ENCODE peak calls at places on chromosomes 7 and 10, in four cellular contexts. One of them, this sample, is unnamed.
A peak's percentile ranks its signal among the peaks of the same experiment; 100 is the strongest.

GRCh38 chr7:151696738-151697514 is 177.2 kb upstream of the RHEB start:
- DNase-seq in fibroblast of lung: peak; percentile 29
- DNase-seq in left lung: peak; percentile 53
- DNase-seq in neural crest cell: no peak
- DNase-seq in this sample: no peak

GRCh38 chr7:103752995-103753394 is 236.5 kb downstream of the RELN start:
- DNase-seq in fibroblast of lung: peak; percentile 3
- DNase-seq in left lung: no peak
- DNase-seq in neural crest cell: no peak
- DNase-seq in this sample: no peak

GRCh38 chr7:20440472-20441105 is 109.9 kb downstream of the ITGB8 start:
- DNase-seq in fibroblast of lung: peak; percentile 20
- DNase-seq in left lung: no peak
- DNase-seq in neural crest cell: peak; percentile 25
- DNase-seq in this sample: no peak

GRCh38 chr10:62081322-62081945 is 179.9 kb downstream of the ARID5B start:
- DNase-seq in fibroblast of lung: peak; percentile 26
- DNase-seq in left lung: no peak
- DNase-seq in neural crest cell: no peak
- DNase-seq in this sample: no peak

GRCh38 chr10:77041636-77042258 is 595.9 kb downstream of the KCNMA1 start:
- DNase-seq in fibroblast of lung: no peak
- DNase-seq in left lung: no peak
- DNase-seq in neural crest cell: no peak
- DNase-seq in this sample: peak; percentile 44

GRCh38 chr10:133422821-133423771 is 1.3 kb downstream of the SPRN start:
- DNase-seq in fibroblast of lung: no peak
- DNase-seq in left lung: peak; percentile 61
- DNase-seq in neural crest cell: no peak
- DNase-seq in this sample: no peak

GRCh38 chr7:149048805-149049204 is 20.5 kb upstream of the PDIA4 start:
- DNase-seq in fibroblast of lung: no peak
- DNase-seq in left lung: no peak
- DNase-seq in neural crest cell: no peak
- DNase-seq in this sample: no peak

GRCh38 chr7:24751484-24751883 is 5.8 kb downstream of the GSDME start:
- DNase-seq in fibroblast of lung: peak; percentile 66
- DNase-seq in left lung: no peak
- DNase-seq in neural crest cell: no peak
- DNase-seq in this sample: no peak

GRCh38 chr7:66013938-66014337 is 31.9 kb upstream of the GUSB start:
- DNase-seq in fibroblast of lung: peak; percentile 50
- DNase-seq in left lung: no peak
- DNase-seq in neural crest cell: no peak
- DNase-seq in this sample: no peak

GRCh38 chr10:71761541-71762113 is 11.7 kb downstream of the VSIR start:
- DNase-seq in fibroblast of lung: no peak
- DNase-seq in left lung: no peak
- DNase-seq in neural crest cell: no peak
- DNase-seq in this sample: no peak

GRCh38 chr10:102016416-102016815 is 39.6 kb downstream of the ARMH3 start:
- DNase-seq in fibroblast of lung: no peak
- DNase-seq in left lung: no peak
- DNase-seq in neural crest cell: no peak
- DNase-seq in this sample: no peak

GRCh38 chr10:119431768-119432135 is 110.8 kb downstream of the RGS10 start:
- DNase-seq in fibroblast of lung: no peak
- DNase-seq in left lung: no peak
- DNase-seq in neural crest cell: no peak
- DNase-seq in this sample: no peak

GRCh38 chr10:9230625-9231024 is 1176.1 kb downstream of the GATA3 start:
- DNase-seq in fibroblast of lung: no peak
- DNase-seq in left lung: no peak
- DNase-seq in neural crest cell: no peak
- DNase-seq in this sample: no peak

GRCh38 chr7:4103352-4104091 is 578.6 kb upstream of the FOXK1 start:
- DNase-seq in fibroblast of lung: peak; percentile 73
- DNase-seq in left lung: no peak
- DNase-seq in neural crest cell: no peak
- DNase-seq in this sample: no peak
- TF ChIP-seq CTCF in fibroblast of lung: no peak
- TF ChIP-seq CTCF in left lung: no peak
- TF ChIP-seq CTCF in neural crest cell: peak; percentile 50
- TF ChIP-seq CTCF in this sample: no peak

DNA sequence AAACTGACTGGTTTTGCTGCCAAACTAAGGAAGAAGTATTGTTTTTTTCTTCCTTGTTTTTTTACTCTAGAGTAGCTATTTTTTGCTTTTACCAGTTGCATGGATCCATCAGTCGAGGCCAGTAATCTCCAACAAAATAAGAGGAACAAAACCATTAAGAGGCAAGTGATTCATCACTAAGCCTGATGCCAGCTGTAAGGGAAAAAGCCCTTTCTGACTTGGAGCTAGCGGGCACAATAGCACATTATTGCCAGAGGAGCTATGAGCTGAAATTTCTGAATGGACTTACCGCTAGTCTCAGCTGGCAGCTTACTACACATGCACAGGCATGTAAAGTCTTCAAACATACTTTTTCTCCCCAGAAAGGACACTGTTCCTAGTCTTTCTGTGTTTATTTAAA is 41.6 kb upstream of the PTPRZ1 start:
- DNase-seq in fibroblast of lung: peak; percentile 17
- DNase-seq in left lung: no peak
- DNase-seq in neural crest cell: no peak
- DNase-seq in this sample: no peak
- TF ChIP-seq CTCF in fibroblast of lung: no peak
- TF ChIP-seq CTCF in left lung: no peak
- TF ChIP-seq CTCF in neural crest cell: no peak
- TF ChIP-seq CTCF in this sample: no peak

GRCh38 chr7:112086496-112087254 is 119.5 kb downstream of the DOCK4 start:
- DNase-seq in fibroblast of lung: no peak
- DNase-seq in left lung: no peak
- DNase-seq in neural crest cell: no peak
- DNase-seq in this sample: no peak
- TF ChIP-seq CTCF in fibroblast of lung: no peak
- TF ChIP-seq CTCF in left lung: no peak
- TF ChIP-seq CTCF in neural crest cell: no peak
- TF ChIP-seq CTCF in this sample: no peak

GRCh38 chr10:125159932-125160855 is at the start of gene CTBP2:
- DNase-seq in fibroblast of lung: peak; percentile 54
- DNase-seq in left lung: peak; percentile 89
- DNase-seq in neural crest cell: peak; percentile 52
- DNase-seq in this sample: no peak

GRCh38 chr10:125157473-125157865 is 2.9 kb downstream of the CTBP2 start:
- DNase-seq in fibroblast of lung: no peak
- DNase-seq in left lung: no peak
- DNase-seq in neural crest cell: no peak
- DNase-seq in this sample: no peak

GRCh38 chr10:125159486-125159931 is 854 bp downstream of the CTBP2 start:
- DNase-seq in fibroblast of lung: no peak
- DNase-seq in left lung: peak; percentile 88
- DNase-seq in neural crest cell: no peak
- DNase-seq in this sample: no peak

GRCh38 chr10:125156739-125157472 is 3.5 kb downstream of the CTBP2 start:
- DNase-seq in fibroblast of lung: no peak
- DNase-seq in left lung: no peak
- DNase-seq in neural crest cell: no peak
- DNase-seq in this sample: no peak

GRCh38 chr10:125158528-125159485 is 1.6 kb downstream of the CTBP2 start:
- DNase-seq in fibroblast of lung: peak; percentile 56
- DNase-seq in left lung: peak; percentile 91
- DNase-seq in neural crest cell: no peak
- DNase-seq in this sample: no peak
- TF ChIP-seq CTCF in fibroblast of lung: no peak
- TF ChIP-seq CTCF in left lung: no peak
- TF ChIP-seq CTCF in neural crest cell: peak; percentile 18
- TF ChIP-seq CTCF in this sample: no peak

DNA sequence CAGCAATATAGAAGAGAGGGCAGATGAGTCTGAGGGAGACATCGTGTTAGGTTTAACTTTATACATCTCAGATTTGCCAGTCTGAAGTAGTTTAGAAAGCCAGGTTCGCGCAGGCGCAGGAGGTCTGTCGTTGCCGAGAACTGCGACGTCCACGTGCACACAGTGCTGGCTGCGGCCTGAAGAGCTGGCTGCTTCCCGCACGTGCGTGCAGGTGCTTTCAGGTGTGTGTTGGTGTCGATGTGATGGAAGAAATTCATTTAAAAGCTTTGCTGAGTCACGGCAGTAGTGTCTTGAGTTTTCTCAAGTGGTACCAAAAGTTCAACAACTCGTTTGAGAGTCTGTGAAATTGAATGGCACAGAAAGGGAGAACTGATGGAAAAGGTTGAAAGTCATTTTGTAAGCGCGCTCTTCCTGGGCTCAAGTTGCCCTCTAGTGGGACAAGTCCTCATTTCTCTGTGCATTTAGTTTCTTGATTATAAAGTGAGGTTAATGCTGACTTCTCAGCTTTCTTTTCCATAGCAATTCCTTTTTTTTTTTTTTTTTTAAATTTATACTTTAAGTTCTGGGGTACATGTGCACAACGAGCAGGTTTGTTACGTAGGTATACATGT is 18.7 kb downstream of the WDR37 start:
- DNase-seq in fibroblast of lung: no peak
- DNase-seq in left lung: peak; percentile 86
- DNase-seq in neural crest cell: no peak
- DNase-seq in this sample: no peak
- TF ChIP-seq CTCF in fibroblast of lung: no peak
- TF ChIP-seq CTCF in left lung: peak; percentile 19
- TF ChIP-seq CTCF in neural crest cell: peak; percentile 44
- TF ChIP-seq CTCF in this sample: peak; percentile 34

DNA sequence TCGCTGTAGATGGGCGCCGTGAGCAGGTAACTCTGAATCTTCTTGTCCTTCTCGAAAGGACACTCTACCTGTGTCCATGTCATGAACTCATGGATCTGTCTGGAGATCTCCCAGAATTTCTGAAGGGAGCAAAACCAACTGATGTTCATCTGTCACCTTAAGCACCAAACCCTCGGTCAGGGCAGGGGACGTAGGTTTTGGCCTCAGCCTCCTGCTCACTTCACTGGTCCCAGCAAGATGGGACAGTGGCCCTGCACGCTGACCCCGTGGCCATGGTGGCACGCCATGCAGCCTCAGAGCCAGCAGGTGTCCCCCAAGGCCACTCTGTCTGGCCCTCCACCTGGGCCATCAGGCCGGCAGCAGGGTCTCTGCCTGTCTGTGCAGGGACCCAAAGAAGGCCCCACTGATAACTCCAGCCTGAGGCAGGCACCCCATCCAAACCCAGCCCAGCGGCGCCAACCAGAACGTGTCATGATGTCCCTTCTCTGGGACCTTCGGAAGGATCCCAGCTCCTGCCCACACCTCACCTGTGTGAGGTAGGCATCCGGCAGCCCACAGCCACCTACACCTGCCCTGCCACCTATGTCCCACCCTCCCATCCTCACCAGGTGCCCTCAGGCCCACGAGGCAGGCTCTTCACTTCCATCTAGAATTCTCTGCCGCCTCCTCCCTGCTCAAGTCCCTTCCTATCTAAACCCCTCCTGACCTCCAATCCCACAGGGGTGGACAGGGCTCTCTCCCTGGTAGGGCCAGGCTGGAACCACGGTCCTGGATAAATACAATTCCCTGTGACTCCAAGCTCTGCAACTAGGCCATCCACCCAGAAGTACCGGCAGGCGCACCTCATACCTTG is 59.0 kb downstream of the CSGALNACT2 start:
- DNase-seq in fibroblast of lung: no peak
- DNase-seq in left lung: no peak
- DNase-seq in neural crest cell: no peak
- DNase-seq in this sample: no peak
- TF ChIP-seq CTCF in fibroblast of lung: no peak
- TF ChIP-seq CTCF in left lung: no peak
- TF ChIP-seq CTCF in neural crest cell: no peak
- TF ChIP-seq CTCF in this sample: no peak

GRCh38 chr7:140176811-140177702 is at the start of gene KDM7A:
- DNase-seq in fibroblast of lung: peak; percentile 88
- DNase-seq in left lung: peak; percentile 98
- DNase-seq in neural crest cell: peak; percentile 73
- DNase-seq in this sample: peak; percentile 92
- TF ChIP-seq CTCF in fibroblast of lung: no peak
- TF ChIP-seq CTCF in left lung: no peak
- TF ChIP-seq CTCF in neural crest cell: no peak
- TF ChIP-seq CTCF in this sample: no peak

DNA sequence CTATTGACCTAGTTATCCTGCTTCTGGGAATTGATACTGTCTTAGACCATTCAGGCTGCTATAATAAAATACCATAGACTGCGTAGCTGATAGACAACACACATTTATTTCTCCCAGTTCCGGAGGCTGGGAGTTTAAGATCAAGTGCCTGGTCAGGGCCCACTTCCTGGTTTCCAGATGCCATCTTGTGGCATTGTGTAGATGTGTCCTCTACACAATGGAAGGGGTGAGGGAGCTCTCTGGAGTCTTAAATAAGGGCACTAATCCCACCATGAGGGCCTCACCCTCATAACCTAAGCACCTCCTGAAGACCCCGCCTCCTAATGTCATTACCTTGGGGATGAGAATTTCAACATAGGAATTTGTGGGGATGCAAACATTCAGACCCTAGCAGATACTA is 62.4 kb downstream of the SLC35B4 start:
- DNase-seq in fibroblast of lung: no peak
- DNase-seq in left lung: no peak
- DNase-seq in neural crest cell: no peak
- DNase-seq in this sample: no peak
- TF ChIP-seq CTCF in fibroblast of lung: peak; percentile 17
- TF ChIP-seq CTCF in left lung: no peak
- TF ChIP-seq CTCF in neural crest cell: no peak
- TF ChIP-seq CTCF in this sample: peak; percentile 53

This sample was measured in CD14-positive monocyte.